ENCODE peak calls at places on chromosomes 2 and 18, in seven cellular contexts. I is mesenchymal stem cell; R is NB4; Z is effector memory CD4-positive, alpha-beta T cell; K is neuronal stem cell; E is mammary epithelial cell; O is ovary. C is an unnamed sample.

GRCh38 chr18:7482342-7482741 is 84.8 kb upstream of the PTPRM start:
- DNase-seq in I (no peak), R (no peak), Z (no peak), K (no peak), E (peak; percentile 45), O (no peak), C (no peak)

GRCh38 chr2:151947524-151948165 is 119.4 kb upstream of the ARL5A start:
- DNase-seq in I (no peak), R (peak; percentile 8), Z (no peak), K (peak; percentile 12), E (peak; percentile 69), O (no peak), C (peak; percentile 11)

GRCh38 chr2:39604875-39605274 is 60.8 kb upstream of the TMEM178A start:
- DNase-seq in I (no peak), R (no peak), Z (no peak), K (no peak), E (no peak), O (no peak), C (no peak)

GRCh38 chr18:40662898-40663437 is 1292.1 kb upstream of the PIK3C3 start:
- DNase-seq in I (no peak), R (no peak), Z (no peak), K (no peak), E (no peak), O (peak; percentile 11), C (no peak)

GRCh38 chr2:205629021-205629817 is 53.1 kb upstream of the NRP2 start:
- DNase-seq in I (no peak), R (no peak), Z (no peak), K (no peak), E (no peak), O (no peak), C (no peak)

GRCh38 chr18:49690307-49690706 is 123.0 kb downstream of the ACAA2 start:
- DNase-seq in I (peak; percentile 98), R (peak; percentile 30), Z (no peak), K (no peak), E (peak; percentile 99), O (no peak), C (peak; percentile 97)

GRCh38 chr2:102436284-102436683 is 13.3 kb downstream of the IL18RAP start:
- DNase-seq in I (peak; percentile 90), R (no peak), Z (peak; percentile 5), K (no peak), E (peak; percentile 37), O (no peak), C (peak; percentile 75)

GRCh38 chr2:172634477-172634876 is 78.6 kb downstream of the PDK1 start:
- DNase-seq in I (no peak), R (no peak), Z (no peak), K (no peak), E (no peak), O (no peak), C (no peak)

GRCh38 chr2:160816916-160817315 is 323.3 kb upstream of the RBMS1 start:
- DNase-seq in I (no peak), R (no peak), Z (no peak), K (no peak), E (no peak), O (no peak), C (no peak)

GRCh38 chr18:11078491-11078890 is 70.9 kb downstream of the PIEZO2 start:
- DNase-seq in I (no peak), R (no peak), Z (no peak), K (no peak), E (no peak), O (no peak), C (peak; percentile 10)

GRCh38 chr2:158761626-158762025 is 33.5 kb upstream of the DAPL1 start:
- DNase-seq in I (peak; percentile 28), R (peak; percentile 26), Z (no peak), K (no peak), E (peak; percentile 99), O (no peak), C (peak; percentile 16)

GRCh38 chr2:16105664-16106281 is 165.4 kb downstream of the MYCN start:
- DNase-seq in I (no peak), R (no peak), Z (no peak), K (no peak), E (no peak), O (no peak), C (no peak)

GRCh38 chr18:75161629-75162028 is 47.3 kb downstream of the PTGR3 start:
- DNase-seq in I (peak; percentile 16), R (peak; percentile 81), Z (no peak), K (no peak), E (no peak), O (no peak), C (no peak)

GRCh38 chr18:62883937-62884735 is 168.8 kb downstream of the PHLPP1 start:
- DNase-seq in I (no peak), R (no peak), Z (no peak), K (no peak), E (no peak), O (no peak), C (no peak)

GRCh38 chr18:23650963-23651927 is 11.5 kb downstream of the ANKRD29 start:
- DNase-seq in I (peak; percentile 21), R (peak; percentile 37), Z (no peak), K (no peak), E (peak; percentile 81), O (no peak), C (peak; percentile 72)

GRCh38 chr2:236499691-236500573 is 69.7 kb upstream of the ACKR3 start:
- DNase-seq in I (no peak), R (peak; percentile 12), Z (no peak), K (no peak), E (no peak), O (no peak), C (no peak)

GRCh38 chr2:180983468-180984388 is 3.3 kb downstream of the UBE2E3 start:
- DNase-seq in I (peak; percentile 76), R (peak; percentile 77), Z (no peak), K (peak; percentile 41), E (peak; percentile 54), O (no peak), C (peak; percentile 58)

GRCh38 chr2:216916956-216917650 is 57.2 kb upstream of the TNP1 start:
- DNase-seq in I (no peak), R (no peak), Z (no peak), K (no peak), E (no peak), O (no peak), C (no peak)

GRCh38 chr18:8786766-8787670 is 81.7 kb downstream of the MTCL1 start:
- DNase-seq in I (no peak), R (no peak), Z (no peak), K (no peak), E (peak; percentile 91), O (no peak), C (no peak)

GRCh38 chr2:7886665-7887064 is 795.2 kb upstream of the ID2 start:
- DNase-seq in I (no peak), R (no peak), Z (no peak), K (no peak), E (peak; percentile 8), O (no peak), C (peak; percentile 14)

GRCh38 chr2:134136702-134137101 is 117.2 kb upstream of the MGAT5 start:
- DNase-seq in I (no peak), R (no peak), Z (no peak), K (no peak), E (no peak), O (no peak), C (no peak)
- H3K4me3 ChIP-seq in I (peak overlapping the region; percentile 70), R (no peak overlapping the region), Z (no peak overlapping the region), K (no peak overlapping the region), E (no peak overlapping the region), O (no peak overlapping the region), C (no peak overlapping the region)

GRCh38 chr18:58286793-58287625 is 243.0 kb downstream of the NEDD4L start:
- DNase-seq in I (no peak), R (no peak), Z (no peak), K (no peak), E (no peak), O (no peak), C (no peak)

GRCh38 chr18:58287626-58288289 is 243.7 kb downstream of the NEDD4L start:
- DNase-seq in I (no peak), R (no peak), Z (no peak), K (peak; percentile 14), E (no peak), O (no peak), C (no peak)

GRCh38 chr18:58291131-58291530 is 247.1 kb downstream of the NEDD4L start:
- DNase-seq in I (no peak), R (no peak), Z (no peak), K (no peak), E (no peak), O (no peak), C (no peak)

GRCh38 chr18:58290059-58290747 is 246.2 kb downstream of the NEDD4L start:
- DNase-seq in I (peak; percentile 74), R (no peak), Z (no peak), K (no peak), E (no peak), O (no peak), C (peak; percentile 37)

DNA sequence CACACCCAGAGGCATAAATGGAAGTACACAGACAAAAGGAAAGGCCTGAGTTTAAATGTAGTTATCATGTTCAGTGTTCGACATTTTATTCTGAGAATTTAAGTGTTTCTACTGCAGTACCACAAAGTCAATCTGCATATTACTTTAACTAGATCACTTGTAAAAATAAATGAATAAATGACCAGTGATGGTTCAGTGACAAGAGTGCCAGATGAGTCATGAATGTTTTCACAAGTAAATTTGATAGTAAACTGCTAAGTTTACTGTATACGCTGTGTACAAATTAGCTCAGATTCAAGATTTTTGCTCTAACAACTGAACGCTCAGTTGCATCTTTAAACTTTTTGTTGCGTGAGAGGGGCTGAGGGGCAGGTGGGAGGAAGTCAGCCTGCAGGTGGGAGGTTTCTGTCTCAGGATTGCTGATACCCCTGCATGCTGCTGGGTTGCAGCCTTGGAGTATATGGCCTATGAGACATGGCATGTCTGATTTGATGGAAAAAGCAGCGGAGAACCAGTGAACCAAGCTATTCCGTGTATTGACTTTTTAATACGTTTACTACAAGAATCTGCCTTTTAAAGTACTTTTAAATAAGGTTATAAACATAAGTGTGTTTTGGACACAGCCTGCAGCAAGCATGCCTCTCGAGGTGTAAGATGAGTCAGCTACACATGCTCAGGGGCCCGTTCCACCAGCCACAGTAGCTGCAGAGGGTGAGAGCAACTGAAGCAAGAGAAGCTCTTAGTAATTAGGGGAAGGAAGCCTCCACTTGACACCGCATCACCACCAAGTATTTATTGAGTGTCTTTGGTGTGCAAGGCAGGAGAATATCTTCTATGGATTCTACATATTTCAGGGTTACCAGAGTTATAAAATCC is 245.1 kb downstream of the NEDD4L start:
- DNase-seq in I (peak; percentile 84), R (peak; percentile 11), Z (no peak), K (no peak), E (peak; percentile 61), O (no peak), C (peak; percentile 56)
- H3K4me3 ChIP-seq in I (no peak overlapping the region), R (no peak overlapping the region), Z (no peak overlapping the region), K (no peak overlapping the region), E (no peak overlapping the region), O (no peak overlapping the region), C (no peak overlapping the region)

GRCh38 chr2:213018340-213018901 is 133.0 kb downstream of the IKZF2 start:
- DNase-seq in I (no peak), R (no peak), Z (no peak), K (no peak), E (no peak), O (no peak), C (no peak)
- H3K4me3 ChIP-seq in I (no peak overlapping the region), R (no peak overlapping the region), Z (no peak overlapping the region), K (no peak overlapping the region), E (no peak overlapping the region), O (no peak overlapping the region), C (no peak overlapping the region)

DNA sequence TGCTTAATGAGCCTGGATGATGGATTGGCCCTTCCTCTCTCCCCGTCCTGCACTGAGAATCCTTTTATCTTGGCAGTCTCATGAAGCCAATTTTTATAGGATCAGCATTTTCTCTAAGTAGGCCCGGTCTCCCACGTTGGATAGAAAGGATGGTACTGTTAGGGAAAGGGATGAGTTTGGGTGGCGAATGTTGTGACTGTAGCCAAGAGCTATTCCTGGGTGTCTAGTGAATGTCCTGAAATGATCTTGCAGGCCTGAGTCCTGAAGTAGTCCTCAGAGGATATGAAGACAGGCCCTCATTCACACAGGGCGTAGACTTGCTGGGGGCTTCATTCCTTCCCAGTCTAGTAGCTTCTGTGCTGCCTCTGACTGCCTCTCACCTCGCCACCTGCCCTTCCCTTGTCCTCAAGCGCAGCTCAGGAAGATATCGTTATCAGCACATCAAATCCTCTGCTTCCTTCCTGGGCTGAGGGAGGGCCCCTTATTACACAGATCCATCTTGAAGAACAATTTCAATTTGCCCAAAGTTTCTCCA is 8.9 kb downstream of the LBH start:
- DNase-seq in I (no peak), R (no peak), Z (no peak), K (no peak), E (no peak), O (no peak), C (no peak)
- H3K4me3 ChIP-seq in I (no peak overlapping the region), R (no peak overlapping the region), Z (peak overlapping the region; percentile 28), K (no peak overlapping the region), E (no peak overlapping the region), O (no peak overlapping the region), C (no peak overlapping the region)

C was measured in brain microvascular endothelial cell.